ENCODE peak calls at places on chromosomes 12 and 14, in eight cellular contexts. K is hepatocyte; E is IMR-90; C is CD8-positive, alpha-beta T cell; D is DND-41; M is BJ; T is sigmoid colon; U is fibroblast of pulmonary artery. S is an unnamed sample.

GRCh38 chr12:96529912-96530311 is 40.5 kb downstream of the CFAP54 start:
- DNase-seq in M (no peak), K (no peak), C (no peak), E (no peak), D (no peak), T (no peak), U (no peak), S (no peak)

GRCh38 chr14:52033131-52033642 is 35.7 kb downstream of the NID2 start:
- DNase-seq in K (no peak), U (no peak), M (peak), D (no peak), C (no peak), T (no peak), E (peak), S (no peak)

GRCh38 chr12:96427269-96427729 is 27.1 kb upstream of the CDK17 start:
- DNase-seq in M (peak), E (peak), D (peak), K (peak), T (peak), C (no peak), U (peak), S (peak)

GRCh38 chr14:67820428-67820881 is 876 bp downstream of the RAD51B start:
- DNase-seq in E (peak), C (no peak), M (peak), U (peak), D (peak), T (no peak), K (peak), S (no peak)

GRCh38 chr12:91163116-91163515 is 19.5 kb downstream of the DCN start:
- DNase-seq in U (no peak), T (no peak), E (no peak), C (no peak), K (no peak), D (no peak), M (no peak), S (no peak)

GRCh38 chr14:58978336-58978735 is 210.1 kb upstream of the DAAM1 start:
- DNase-seq in M (peak), C (no peak), K (no peak), U (peak), E (peak), T (no peak), D (no peak), S (no peak)

GRCh38 chr12:14442221-14442881 is 76.9 kb downstream of the ATF7IP start:
- DNase-seq in E (no peak), K (no peak), M (no peak), D (no peak), C (no peak), T (no peak), U (peak), S (no peak)

GRCh38 chr12:23853640-23854039 is 95.8 kb downstream of the SOX5 start:
- DNase-seq in U (no peak), M (no peak), D (no peak), T (no peak), C (no peak), E (no peak), K (no peak), S (no peak)

GRCh38 chr12:95548056-95548538 is 3.2 kb downstream of the USP44 start:
- DNase-seq in D (peak), E (no peak), K (peak), M (no peak), U (no peak), T (peak), C (peak), S (peak)

GRCh38 chr14:78576437-78577166 is 406.4 kb downstream of the NRXN3 start:
- DNase-seq in U (no peak), M (no peak), C (no peak), E (no peak), D (no peak), K (no peak), T (no peak), S (no peak)

DNA sequence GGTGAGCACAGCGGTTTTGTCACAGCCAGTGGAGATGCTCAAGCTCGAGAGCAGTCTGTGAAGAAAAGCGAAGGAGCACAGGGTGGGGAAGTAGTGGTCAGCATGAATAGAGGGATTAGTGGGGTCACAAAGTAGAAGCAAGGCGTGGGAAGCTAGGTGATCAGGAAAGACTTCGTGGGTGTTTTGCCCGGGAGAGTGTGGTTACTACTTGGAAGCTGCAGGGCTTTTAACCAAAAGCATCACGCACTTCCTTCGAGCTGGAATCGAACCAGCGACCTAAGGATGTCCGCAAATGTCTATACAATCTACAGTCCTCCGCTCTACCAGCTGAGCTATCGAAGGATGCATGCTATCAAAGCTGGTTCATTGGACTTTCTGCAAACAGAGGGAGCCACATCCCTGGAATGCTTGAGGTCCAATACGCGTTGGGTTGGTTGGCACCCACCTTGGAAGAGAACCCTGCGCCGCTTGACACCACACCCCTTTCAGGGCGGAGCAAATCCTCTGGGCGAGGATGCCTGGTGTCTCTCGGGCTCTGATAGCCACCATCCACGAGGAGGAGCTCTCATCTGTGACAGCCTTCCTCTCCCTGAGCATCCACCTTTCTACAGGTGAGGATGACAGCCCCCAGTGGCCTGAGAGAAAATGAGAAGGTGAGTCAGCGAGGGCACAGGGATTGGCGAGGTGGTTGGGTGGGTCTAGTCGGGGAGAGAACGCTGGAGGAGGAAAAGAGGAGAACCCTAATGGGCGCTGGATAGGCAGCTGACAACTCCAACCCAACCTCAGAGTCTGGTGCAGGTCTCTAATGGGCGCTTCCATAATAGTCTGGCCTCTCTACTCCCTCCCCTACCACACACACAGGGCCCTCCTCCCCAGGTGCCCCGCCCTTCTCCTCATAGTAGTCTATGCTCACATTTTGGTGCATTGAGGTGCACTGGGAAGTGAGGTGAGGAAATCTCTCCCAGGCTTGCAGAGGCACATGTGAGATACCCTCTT is 16.0 kb upstream of the OR6S1 start:
- DNase-seq in U (no peak), M (no peak), D (no peak), E (peak), K (peak), T (no peak), C (no peak), S (peak)
- H3K4me3 ChIP-seq in U (no peak), M (no peak), D (no peak), E (no peak), K (no peak), T (no peak), C (no peak), S (peak)

DNA sequence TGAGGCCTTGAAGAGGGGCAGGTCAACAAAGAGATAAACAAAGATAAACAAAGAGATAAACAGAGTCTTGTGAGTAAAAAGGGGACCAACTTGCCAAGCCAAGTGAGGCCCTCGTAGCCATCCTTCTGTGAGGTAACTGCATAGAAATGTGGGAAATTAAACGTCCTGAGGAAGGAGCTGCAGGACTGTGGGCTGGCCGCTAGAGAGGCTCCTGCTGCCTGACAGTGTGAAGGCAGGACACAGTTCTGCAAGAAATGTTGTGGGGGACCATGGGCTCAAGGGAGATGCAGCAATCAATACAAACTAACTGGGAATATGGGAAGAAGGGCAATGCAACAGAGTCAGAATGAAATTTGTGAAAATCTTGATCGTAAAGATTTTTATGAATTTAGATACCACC is 91.9 kb downstream of the SLC8A3 start:
- DNase-seq in C (no peak), U (peak), T (no peak), K (peak), E (peak), M (no peak), D (no peak), S (no peak)
- TF ChIP-seq CTCF in C (no peak), U (peak), T (no peak), K (peak), E (peak), M (peak), D (peak), S (peak)

DNA sequence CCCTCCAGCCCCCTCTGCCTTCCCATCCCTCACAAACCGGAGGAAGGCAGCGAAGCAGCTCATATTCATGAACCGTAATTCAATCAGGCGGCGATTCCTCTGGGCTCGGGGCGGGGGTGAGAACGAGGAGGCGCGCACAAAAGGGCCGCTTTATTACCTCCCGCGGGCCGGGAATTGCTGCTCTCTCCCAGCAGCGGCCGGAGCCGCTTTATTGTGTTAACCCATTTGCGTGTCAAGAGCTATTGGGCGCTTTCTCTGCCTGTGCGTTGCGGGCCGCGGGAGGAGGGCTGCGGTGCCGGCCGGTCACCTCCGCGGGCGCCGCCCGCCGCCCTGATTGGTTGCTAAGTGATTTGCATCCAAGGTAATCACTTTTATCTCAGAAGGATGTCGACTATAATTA is 4.8 kb downstream of the FAM222A start:
- DNase-seq in C (no peak), D (no peak), E (no peak), T (no peak), K (peak), M (no peak), U (no peak), S (no peak)
- H3K4me3 ChIP-seq in C (no peak), D (no peak), E (no peak), T (no peak), K (no peak), M (no peak), U (no peak), S (no peak)

GRCh38 chr12:111907740-111908139 is 65.7 kb downstream of the MAPKAPK5 start:
- DNase-seq in C (no peak), K (no peak), U (no peak), D (no peak), M (no peak), T (no peak), E (no peak), S (no peak)
- TF ChIP-seq CTCF in C (no peak), K (no peak), U (no peak), D (no peak), M (no peak), T (no peak), E (no peak), S (no peak)